ENCODE peak calls at places on chromosomes 7 and 10, in four cellular contexts. One of them, this sample, is unnamed.

GRCh38 chr7:52764502-52765169 is 270.8 kb upstream of the POM121L12 start:
- ATAC-seq in Panc1: no peak
- ATAC-seq in stimulated activated naive B cell treated with anti-CD40 and anti-IgM and Interleukin-4, amounts not matched to agents 10 μg/mL and 1 μg/mL and 100 μg/mL, for 72 hours: no peak
- ATAC-seq in CD8-positive, alpha-beta T cell: no peak
- ATAC-seq in this sample: no peak

GRCh38 chr7:4765776-4766490 is 9.5 kb upstream of the AP5Z1 start:
- ATAC-seq in Panc1: no peak
- ATAC-seq in stimulated activated naive B cell treated with anti-CD40 and anti-IgM and Interleukin-4, amounts not matched to agents 10 μg/mL and 1 μg/mL and 100 μg/mL, for 72 hours: no peak
- ATAC-seq in CD8-positive, alpha-beta T cell: no peak
- ATAC-seq in this sample: no peak

GRCh38 chr10:44978570-44979280 is at the start of gene DEPP1:
- ATAC-seq in Panc1: peak; percentile 51
- ATAC-seq in stimulated activated naive B cell treated with anti-CD40 and anti-IgM and Interleukin-4, amounts not matched to agents 10 μg/mL and 1 μg/mL and 100 μg/mL, for 72 hours: no peak
- ATAC-seq in CD8-positive, alpha-beta T cell: no peak
- ATAC-seq in this sample: no peak

GRCh38 chr7:102834999-102835398 is 77.8 kb upstream of the LRRC17 start:
- ATAC-seq in Panc1: no peak
- ATAC-seq in stimulated activated naive B cell treated with anti-CD40 and anti-IgM and Interleukin-4, amounts not matched to agents 10 μg/mL and 1 μg/mL and 100 μg/mL, for 72 hours: peak; percentile 94
- ATAC-seq in CD8-positive, alpha-beta T cell: no peak
- ATAC-seq in this sample: peak; percentile 61

GRCh38 chr10:27513451-27514191 is 9.5 kb downstream of the RAB18 start:
- ATAC-seq in Panc1: no peak
- ATAC-seq in stimulated activated naive B cell treated with anti-CD40 and anti-IgM and Interleukin-4, amounts not matched to agents 10 μg/mL and 1 μg/mL and 100 μg/mL, for 72 hours: no peak
- ATAC-seq in CD8-positive, alpha-beta T cell: peak; percentile 36
- ATAC-seq in this sample: no peak

GRCh38 chr10:94268652-94269051 is 94.1 kb downstream of the NOC3L start:
- ATAC-seq in Panc1: no peak
- ATAC-seq in stimulated activated naive B cell treated with anti-CD40 and anti-IgM and Interleukin-4, amounts not matched to agents 10 μg/mL and 1 μg/mL and 100 μg/mL, for 72 hours: no peak
- ATAC-seq in CD8-positive, alpha-beta T cell: no peak
- ATAC-seq in this sample: no peak

GRCh38 chr7:95471076-95471475 is 14.7 kb upstream of the ASB4 start:
- ATAC-seq in Panc1: no peak
- ATAC-seq in stimulated activated naive B cell treated with anti-CD40 and anti-IgM and Interleukin-4, amounts not matched to agents 10 μg/mL and 1 μg/mL and 100 μg/mL, for 72 hours: no peak
- ATAC-seq in CD8-positive, alpha-beta T cell: no peak
- ATAC-seq in this sample: no peak

GRCh38 chr7:82567356-82567755 is 123.8 kb upstream of the CACNA2D1 start:
- ATAC-seq in Panc1: no peak
- ATAC-seq in stimulated activated naive B cell treated with anti-CD40 and anti-IgM and Interleukin-4, amounts not matched to agents 10 μg/mL and 1 μg/mL and 100 μg/mL, for 72 hours: peak; percentile 45
- ATAC-seq in CD8-positive, alpha-beta T cell: no peak
- ATAC-seq in this sample: no peak

GRCh38 chr7:66182920-66183319 is 22.2 kb upstream of the TPST1 start:
- ATAC-seq in Panc1: no peak
- ATAC-seq in stimulated activated naive B cell treated with anti-CD40 and anti-IgM and Interleukin-4, amounts not matched to agents 10 μg/mL and 1 μg/mL and 100 μg/mL, for 72 hours: no peak
- ATAC-seq in CD8-positive, alpha-beta T cell: no peak
- ATAC-seq in this sample: no peak

GRCh38 chr7:138245216-138245615 is 169.0 kb downstream of the AKR1D1 start:
- ATAC-seq in Panc1: no peak
- ATAC-seq in stimulated activated naive B cell treated with anti-CD40 and anti-IgM and Interleukin-4, amounts not matched to agents 10 μg/mL and 1 μg/mL and 100 μg/mL, for 72 hours: no peak
- ATAC-seq in CD8-positive, alpha-beta T cell: no peak
- ATAC-seq in this sample: no peak

GRCh38 chr7:26180792-26181198 is 19.8 kb downstream of the HNRNPA2B1 start:
- ATAC-seq in Panc1: no peak
- ATAC-seq in stimulated activated naive B cell treated with anti-CD40 and anti-IgM and Interleukin-4, amounts not matched to agents 10 μg/mL and 1 μg/mL and 100 μg/mL, for 72 hours: no peak
- ATAC-seq in CD8-positive, alpha-beta T cell: no peak
- ATAC-seq in this sample: no peak

GRCh38 chr7:44133295-44133694 is 7.8 kb downstream of the MYL7 start:
- ATAC-seq in Panc1: no peak
- ATAC-seq in stimulated activated naive B cell treated with anti-CD40 and anti-IgM and Interleukin-4, amounts not matched to agents 10 μg/mL and 1 μg/mL and 100 μg/mL, for 72 hours: no peak
- ATAC-seq in CD8-positive, alpha-beta T cell: no peak
- ATAC-seq in this sample: no peak

GRCh38 chr7:43377196-43377935 is 205.5 kb upstream of the STK17A start:
- ATAC-seq in Panc1: no peak
- ATAC-seq in stimulated activated naive B cell treated with anti-CD40 and anti-IgM and Interleukin-4, amounts not matched to agents 10 μg/mL and 1 μg/mL and 100 μg/mL, for 72 hours: no peak
- ATAC-seq in CD8-positive, alpha-beta T cell: no peak
- ATAC-seq in this sample: no peak

GRCh38 chr7:44267719-44268413 is 57.5 kb downstream of the CAMK2B start:
- ATAC-seq in Panc1: peak; percentile 7
- ATAC-seq in stimulated activated naive B cell treated with anti-CD40 and anti-IgM and Interleukin-4, amounts not matched to agents 10 μg/mL and 1 μg/mL and 100 μg/mL, for 72 hours: no peak
- ATAC-seq in CD8-positive, alpha-beta T cell: no peak
- ATAC-seq in this sample: no peak

GRCh38 chr10:114400091-114400490 is 4.2 kb downstream of the AFAP1L2 start:
- ATAC-seq in Panc1: no peak
- ATAC-seq in stimulated activated naive B cell treated with anti-CD40 and anti-IgM and Interleukin-4, amounts not matched to agents 10 μg/mL and 1 μg/mL and 100 μg/mL, for 72 hours: no peak
- ATAC-seq in CD8-positive, alpha-beta T cell: no peak
- ATAC-seq in this sample: no peak

GRCh38 chr10:47165168-47165710 is 134.8 kb upstream of the GDF10 start:
- ATAC-seq in Panc1: peak; percentile 64
- ATAC-seq in stimulated activated naive B cell treated with anti-CD40 and anti-IgM and Interleukin-4, amounts not matched to agents 10 μg/mL and 1 μg/mL and 100 μg/mL, for 72 hours: peak; percentile 68
- ATAC-seq in CD8-positive, alpha-beta T cell: peak; percentile 43
- ATAC-seq in this sample: peak; percentile 65

GRCh38 chr10:42304341-42304740 is 334.0 kb downstream of the ZNF33B start:
- ATAC-seq in Panc1: no peak
- ATAC-seq in stimulated activated naive B cell treated with anti-CD40 and anti-IgM and Interleukin-4, amounts not matched to agents 10 μg/mL and 1 μg/mL and 100 μg/mL, for 72 hours: no peak
- ATAC-seq in CD8-positive, alpha-beta T cell: no peak
- ATAC-seq in this sample: no peak

GRCh38 chr10:89476676-89477075 is 58.7 kb downstream of the SLC16A12 start:
- ATAC-seq in Panc1: no peak
- ATAC-seq in stimulated activated naive B cell treated with anti-CD40 and anti-IgM and Interleukin-4, amounts not matched to agents 10 μg/mL and 1 μg/mL and 100 μg/mL, for 72 hours: no peak
- ATAC-seq in CD8-positive, alpha-beta T cell: no peak
- ATAC-seq in this sample: no peak

GRCh38 chr10:86345296-86346168 is 21.1 kb downstream of the GRID1 start:
- ATAC-seq in Panc1: peak; percentile 14
- ATAC-seq in stimulated activated naive B cell treated with anti-CD40 and anti-IgM and Interleukin-4, amounts not matched to agents 10 μg/mL and 1 μg/mL and 100 μg/mL, for 72 hours: no peak
- ATAC-seq in CD8-positive, alpha-beta T cell: no peak
- ATAC-seq in this sample: no peak

GRCh38 chr10:10513067-10513466 is 504.6 kb upstream of the CELF2 start:
- ATAC-seq in Panc1: no peak
- ATAC-seq in stimulated activated naive B cell treated with anti-CD40 and anti-IgM and Interleukin-4, amounts not matched to agents 10 μg/mL and 1 μg/mL and 100 μg/mL, for 72 hours: no peak
- ATAC-seq in CD8-positive, alpha-beta T cell: no peak
- ATAC-seq in this sample: no peak

GRCh38 chr10:59281861-59282260 is 80.5 kb downstream of the FAM13C start:
- ATAC-seq in Panc1: no peak
- ATAC-seq in stimulated activated naive B cell treated with anti-CD40 and anti-IgM and Interleukin-4, amounts not matched to agents 10 μg/mL and 1 μg/mL and 100 μg/mL, for 72 hours: no peak
- ATAC-seq in CD8-positive, alpha-beta T cell: no peak
- ATAC-seq in this sample: no peak

GRCh38 chr7:2979951-2980350 is 63.7 kb downstream of the CARD11 start:
- ATAC-seq in Panc1: no peak
- ATAC-seq in stimulated activated naive B cell treated with anti-CD40 and anti-IgM and Interleukin-4, amounts not matched to agents 10 μg/mL and 1 μg/mL and 100 μg/mL, for 72 hours: no peak
- ATAC-seq in CD8-positive, alpha-beta T cell: no peak
- ATAC-seq in this sample: no peak

GRCh38 chr10:71838264-71839211 is 12.5 kb downstream of the PSAP start:
- ATAC-seq in Panc1: peak; percentile 58
- ATAC-seq in stimulated activated naive B cell treated with anti-CD40 and anti-IgM and Interleukin-4, amounts not matched to agents 10 μg/mL and 1 μg/mL and 100 μg/mL, for 72 hours: no peak
- ATAC-seq in CD8-positive, alpha-beta T cell: no peak
- ATAC-seq in this sample: no peak

GRCh38 chr7:100884741-100885439 is 4.6 kb downstream of the UFSP1 start:
- ATAC-seq in Panc1: no peak
- ATAC-seq in stimulated activated naive B cell treated with anti-CD40 and anti-IgM and Interleukin-4, amounts not matched to agents 10 μg/mL and 1 μg/mL and 100 μg/mL, for 72 hours: no peak
- ATAC-seq in CD8-positive, alpha-beta T cell: peak; percentile 37
- ATAC-seq in this sample: no peak

GRCh38 chr7:130216025-130216424 is 8.4 kb downstream of the SSMEM1 start:
- ATAC-seq in Panc1: no peak
- ATAC-seq in stimulated activated naive B cell treated with anti-CD40 and anti-IgM and Interleukin-4, amounts not matched to agents 10 μg/mL and 1 μg/mL and 100 μg/mL, for 72 hours: no peak
- ATAC-seq in CD8-positive, alpha-beta T cell: no peak
- ATAC-seq in this sample: no peak

GRCh38 chr10:90028312-90028711 is 326.9 kb downstream of the KIF20B start:
- ATAC-seq in Panc1: no peak
- ATAC-seq in stimulated activated naive B cell treated with anti-CD40 and anti-IgM and Interleukin-4, amounts not matched to agents 10 μg/mL and 1 μg/mL and 100 μg/mL, for 72 hours: peak; percentile 31
- ATAC-seq in CD8-positive, alpha-beta T cell: no peak
- ATAC-seq in this sample: no peak

GRCh38 chr10:11177926-11178453 is 160.3 kb downstream of the CELF2 start:
- ATAC-seq in Panc1: no peak
- ATAC-seq in stimulated activated naive B cell treated with anti-CD40 and anti-IgM and Interleukin-4, amounts not matched to agents 10 μg/mL and 1 μg/mL and 100 μg/mL, for 72 hours: no peak
- ATAC-seq in CD8-positive, alpha-beta T cell: peak; percentile 4
- ATAC-seq in this sample: no peak

GRCh38 chr10:7410306-7410799 is 481 bp downstream of the SFMBT2 start:
- ATAC-seq in Panc1: peak; percentile 43
- ATAC-seq in stimulated activated naive B cell treated with anti-CD40 and anti-IgM and Interleukin-4, amounts not matched to agents 10 μg/mL and 1 μg/mL and 100 μg/mL, for 72 hours: peak; percentile 14
- ATAC-seq in CD8-positive, alpha-beta T cell: no peak
- ATAC-seq in this sample: peak; percentile 32

GRCh38 chr7:132193898-132194297 is 382.4 kb downstream of the PLXNA4 start:
- ATAC-seq in Panc1: no peak
- ATAC-seq in stimulated activated naive B cell treated with anti-CD40 and anti-IgM and Interleukin-4, amounts not matched to agents 10 μg/mL and 1 μg/mL and 100 μg/mL, for 72 hours: no peak
- ATAC-seq in CD8-positive, alpha-beta T cell: no peak
- ATAC-seq in this sample: no peak

GRCh38 chr7:148110097-148110868 is 480.3 kb upstream of the C7orf33 start:
- ATAC-seq in Panc1: peak; percentile 56
- ATAC-seq in stimulated activated naive B cell treated with anti-CD40 and anti-IgM and Interleukin-4, amounts not matched to agents 10 μg/mL and 1 μg/mL and 100 μg/mL, for 72 hours: no peak
- ATAC-seq in CD8-positive, alpha-beta T cell: no peak
- ATAC-seq in this sample: no peak

GRCh38 chr7:32559480-32559879 is 64.2 kb downstream of the AVL9 start:
- ATAC-seq in Panc1: no peak
- ATAC-seq in stimulated activated naive B cell treated with anti-CD40 and anti-IgM and Interleukin-4, amounts not matched to agents 10 μg/mL and 1 μg/mL and 100 μg/mL, for 72 hours: peak; percentile 91
- ATAC-seq in CD8-positive, alpha-beta T cell: no peak
- ATAC-seq in this sample: no peak

GRCh38 chr7:149664666-149665065 is 108.7 kb downstream of the ZNF467 start:
- ATAC-seq in Panc1: no peak
- ATAC-seq in stimulated activated naive B cell treated with anti-CD40 and anti-IgM and Interleukin-4, amounts not matched to agents 10 μg/mL and 1 μg/mL and 100 μg/mL, for 72 hours: no peak
- ATAC-seq in CD8-positive, alpha-beta T cell: no peak
- ATAC-seq in this sample: no peak

GRCh38 chr10:101848408-101848807 is 4.8 kb upstream of the KCNIP2 start:
- ATAC-seq in Panc1: no peak
- ATAC-seq in stimulated activated naive B cell treated with anti-CD40 and anti-IgM and Interleukin-4, amounts not matched to agents 10 μg/mL and 1 μg/mL and 100 μg/mL, for 72 hours: no peak
- ATAC-seq in CD8-positive, alpha-beta T cell: no peak
- ATAC-seq in this sample: no peak

GRCh38 chr10:121459765-121460453 is 138.3 kb downstream of the FGFR2 start:
- ATAC-seq in Panc1: no peak
- ATAC-seq in stimulated activated naive B cell treated with anti-CD40 and anti-IgM and Interleukin-4, amounts not matched to agents 10 μg/mL and 1 μg/mL and 100 μg/mL, for 72 hours: no peak
- ATAC-seq in CD8-positive, alpha-beta T cell: no peak
- ATAC-seq in this sample: no peak

GRCh38 chr7:44982535-44982923 is 3.7 kb upstream of the MYO1G start:
- ATAC-seq in Panc1: no peak
- ATAC-seq in stimulated activated naive B cell treated with anti-CD40 and anti-IgM and Interleukin-4, amounts not matched to agents 10 μg/mL and 1 μg/mL and 100 μg/mL, for 72 hours: no peak
- ATAC-seq in CD8-positive, alpha-beta T cell: no peak
- ATAC-seq in this sample: no peak

GRCh38 chr7:157389951-157390730 is 53.3 kb downstream of the DNAJB6 start:
- ATAC-seq in Panc1: no peak
- ATAC-seq in stimulated activated naive B cell treated with anti-CD40 and anti-IgM and Interleukin-4, amounts not matched to agents 10 μg/mL and 1 μg/mL and 100 μg/mL, for 72 hours: peak; percentile 35
- ATAC-seq in CD8-positive, alpha-beta T cell: no peak
- ATAC-seq in this sample: no peak

GRCh38 chr7:91327341-91327740 is 63.1 kb downstream of the FZD1 start:
- ATAC-seq in Panc1: no peak
- ATAC-seq in stimulated activated naive B cell treated with anti-CD40 and anti-IgM and Interleukin-4, amounts not matched to agents 10 μg/mL and 1 μg/mL and 100 μg/mL, for 72 hours: peak; percentile 64
- ATAC-seq in CD8-positive, alpha-beta T cell: no peak
- ATAC-seq in this sample: peak; percentile 24

This sample was measured in stimulated activated memory B cell treated with anti-CD40 and anti-IgM and Interleukin-4, amounts not matched to agents 10 μg/mL and 1 μg/mL and 100 μg/mL, for 72 hours.